ENCODE peak calls at places on chromosomes 4 and X, in ten cellular contexts. One of them, this sample, is unnamed.

GRCh38 chr4:79682801-79683217 is 274.8 kb upstream of the GK2 start:
- DNase-seq in pancreas: no peak
- DNase-seq in A549: no peak
- DNase-seq in cardiac muscle cell: no peak
- DNase-seq in CD8-positive, alpha-beta memory T cell: no peak
- DNase-seq in tibial nerve: no peak
- DNase-seq in psoas muscle: peak; percentile 25
- DNase-seq in heart left ventricle: no peak
- DNase-seq in mesenchymal stem cell: no peak
- DNase-seq in right lobe of liver: no peak
- DNase-seq in this sample: peak; percentile 3

GRCh38 chr4:170391066-170391754 is 301.5 kb upstream of the AADAT start:
- DNase-seq in pancreas: no peak
- DNase-seq in A549: no peak
- DNase-seq in cardiac muscle cell: no peak
- DNase-seq in CD8-positive, alpha-beta memory T cell: no peak
- DNase-seq in tibial nerve: no peak
- DNase-seq in psoas muscle: no peak
- DNase-seq in heart left ventricle: no peak
- DNase-seq in mesenchymal stem cell: peak; percentile 94
- DNase-seq in right lobe of liver: no peak
- DNase-seq in this sample: no peak

GRCh38 chr4:78661923-78662521 is 110.5 kb downstream of the ANXA3 start:
- DNase-seq in pancreas: no peak
- DNase-seq in A549: no peak
- DNase-seq in cardiac muscle cell: peak; percentile 81
- DNase-seq in CD8-positive, alpha-beta memory T cell: no peak
- DNase-seq in tibial nerve: no peak
- DNase-seq in psoas muscle: no peak
- DNase-seq in heart left ventricle: no peak
- DNase-seq in mesenchymal stem cell: peak; percentile 77
- DNase-seq in right lobe of liver: no peak
- DNase-seq in this sample: no peak

GRCh38 chr4:107801766-107802211 is 22.9 kb upstream of the SGMS2 start:
- DNase-seq in pancreas: no peak
- DNase-seq in A549: no peak
- DNase-seq in cardiac muscle cell: no peak
- DNase-seq in CD8-positive, alpha-beta memory T cell: no peak
- DNase-seq in tibial nerve: no peak
- DNase-seq in psoas muscle: no peak
- DNase-seq in heart left ventricle: no peak
- DNase-seq in mesenchymal stem cell: peak; percentile 47
- DNase-seq in right lobe of liver: no peak
- DNase-seq in this sample: no peak

GRCh38 chrX:149825424-149825823 is 43.7 kb downstream of the MAGEA9 start:
- DNase-seq in pancreas: no peak
- DNase-seq in A549: no peak
- DNase-seq in cardiac muscle cell: peak; percentile 19
- DNase-seq in CD8-positive, alpha-beta memory T cell: peak; percentile 30
- DNase-seq in tibial nerve: no peak
- DNase-seq in psoas muscle: no peak
- DNase-seq in heart left ventricle: no peak
- DNase-seq in mesenchymal stem cell: peak; percentile 4
- DNase-seq in right lobe of liver: no peak
- DNase-seq in this sample: no peak

GRCh38 chr4:131091896-131092295 is 1995.9 kb downstream of the C4orf33 start:
- DNase-seq in pancreas: no peak
- DNase-seq in A549: no peak
- DNase-seq in cardiac muscle cell: peak; percentile 51
- DNase-seq in CD8-positive, alpha-beta memory T cell: no peak
- DNase-seq in tibial nerve: no peak
- DNase-seq in psoas muscle: no peak
- DNase-seq in heart left ventricle: no peak
- DNase-seq in mesenchymal stem cell: peak; percentile 68
- DNase-seq in right lobe of liver: no peak
- DNase-seq in this sample: no peak

GRCh38 chr4:83285022-83285387 is 407 bp upstream of the COQ2 start:
- DNase-seq in pancreas: no peak
- DNase-seq in A549: peak; percentile 15
- DNase-seq in cardiac muscle cell: peak; percentile 73
- DNase-seq in CD8-positive, alpha-beta memory T cell: no peak
- DNase-seq in tibial nerve: peak; percentile 33
- DNase-seq in psoas muscle: no peak
- DNase-seq in heart left ventricle: peak; percentile 21
- DNase-seq in mesenchymal stem cell: peak; percentile 76
- DNase-seq in right lobe of liver: no peak
- DNase-seq in this sample: peak; percentile 37

GRCh38 chr4:8261851-8262535 is 7.6 kb upstream of the HTRA3 start:
- DNase-seq in pancreas: no peak
- DNase-seq in A549: no peak
- DNase-seq in cardiac muscle cell: peak; percentile 44
- DNase-seq in CD8-positive, alpha-beta memory T cell: no peak
- DNase-seq in tibial nerve: no peak
- DNase-seq in psoas muscle: no peak
- DNase-seq in heart left ventricle: no peak
- DNase-seq in mesenchymal stem cell: peak; percentile 90
- DNase-seq in right lobe of liver: no peak
- DNase-seq in this sample: peak; percentile 23

GRCh38 chrX:67781132-67781531 is 237.3 kb downstream of the AR start:
- DNase-seq in pancreas: no peak
- DNase-seq in A549: no peak
- DNase-seq in cardiac muscle cell: no peak
- DNase-seq in CD8-positive, alpha-beta memory T cell: no peak
- DNase-seq in tibial nerve: peak; percentile 3
- DNase-seq in psoas muscle: no peak
- DNase-seq in heart left ventricle: peak; percentile 18
- DNase-seq in mesenchymal stem cell: no peak
- DNase-seq in right lobe of liver: no peak
- DNase-seq in this sample: no peak

GRCh38 chrX:23952984-23953907 is 45.4 kb downstream of the CXorf58 start:
- DNase-seq in pancreas: no peak
- DNase-seq in A549: no peak
- DNase-seq in cardiac muscle cell: no peak
- DNase-seq in CD8-positive, alpha-beta memory T cell: peak; percentile 6
- DNase-seq in tibial nerve: peak; percentile 4
- DNase-seq in psoas muscle: no peak
- DNase-seq in heart left ventricle: no peak
- DNase-seq in mesenchymal stem cell: no peak
- DNase-seq in right lobe of liver: no peak
- DNase-seq in this sample: no peak

GRCh38 chr4:175419120-175419774 is 392.8 kb downstream of the GPM6A start:
- DNase-seq in pancreas: no peak
- DNase-seq in A549: peak; percentile 31
- DNase-seq in cardiac muscle cell: peak; percentile 89
- DNase-seq in CD8-positive, alpha-beta memory T cell: no peak
- DNase-seq in tibial nerve: no peak
- DNase-seq in psoas muscle: no peak
- DNase-seq in heart left ventricle: no peak
- DNase-seq in mesenchymal stem cell: peak; percentile 97
- DNase-seq in right lobe of liver: no peak
- DNase-seq in this sample: no peak

GRCh38 chrX:108316456-108316855 is 121.8 kb downstream of the COL4A6 start:
- DNase-seq in pancreas: no peak
- DNase-seq in A549: no peak
- DNase-seq in cardiac muscle cell: no peak
- DNase-seq in CD8-positive, alpha-beta memory T cell: no peak
- DNase-seq in tibial nerve: no peak
- DNase-seq in psoas muscle: no peak
- DNase-seq in heart left ventricle: no peak
- DNase-seq in mesenchymal stem cell: no peak
- DNase-seq in right lobe of liver: no peak
- DNase-seq in this sample: no peak

GRCh38 chr4:2135083-2135482 is 76.0 kb downstream of the NAT8L start:
- DNase-seq in pancreas: no peak
- DNase-seq in A549: no peak
- DNase-seq in cardiac muscle cell: peak; percentile 85
- DNase-seq in CD8-positive, alpha-beta memory T cell: no peak
- DNase-seq in tibial nerve: no peak
- DNase-seq in psoas muscle: no peak
- DNase-seq in heart left ventricle: no peak
- DNase-seq in mesenchymal stem cell: peak; percentile 23
- DNase-seq in right lobe of liver: no peak
- DNase-seq in this sample: no peak

GRCh38 chrX:76184276-76184675 is 11.4 kb downstream of the PBDC1 start:
- DNase-seq in pancreas: no peak
- DNase-seq in A549: no peak
- DNase-seq in cardiac muscle cell: peak; percentile 13
- DNase-seq in CD8-positive, alpha-beta memory T cell: no peak
- DNase-seq in tibial nerve: no peak
- DNase-seq in psoas muscle: no peak
- DNase-seq in heart left ventricle: no peak
- DNase-seq in mesenchymal stem cell: peak; percentile 4
- DNase-seq in right lobe of liver: no peak
- DNase-seq in this sample: no peak

DNA sequence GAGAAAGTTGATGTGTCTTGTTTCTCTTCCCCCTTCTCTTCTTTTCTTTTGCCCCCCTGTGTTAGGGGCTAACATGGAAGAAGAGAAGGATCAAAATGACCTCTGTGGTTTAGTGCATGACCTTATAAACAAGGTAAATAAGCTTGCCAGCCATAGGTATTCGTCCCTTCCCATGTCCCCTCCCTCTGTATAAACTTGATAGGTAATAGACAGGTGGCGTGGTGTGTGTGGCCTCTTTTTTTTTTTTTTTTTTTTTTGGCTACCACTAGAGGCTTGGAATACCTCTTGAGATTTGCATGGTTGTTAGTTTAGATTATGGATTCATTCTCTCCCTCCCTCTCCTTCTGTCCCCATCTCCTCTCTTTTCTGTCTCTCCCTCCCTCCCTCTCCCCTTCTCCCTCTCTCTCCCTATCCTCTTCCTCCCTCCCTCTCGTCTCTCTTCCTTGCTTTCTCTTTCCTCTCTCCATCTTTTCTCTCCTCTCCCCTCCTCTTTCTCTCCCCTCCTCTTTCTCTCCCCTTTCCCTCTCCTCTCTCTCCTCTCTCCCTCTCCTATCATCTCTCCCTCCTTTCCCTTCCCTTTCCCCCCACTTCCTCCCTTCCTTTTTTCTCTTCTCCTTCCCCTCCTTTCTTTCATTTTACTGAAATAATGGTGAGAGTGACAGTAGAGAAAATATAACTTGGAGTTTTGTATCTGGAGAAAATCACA is 134.4 kb downstream of the AFF1 start:
- DNase-seq in pancreas: no peak
- DNase-seq in A549: no peak
- DNase-seq in cardiac muscle cell: no peak
- DNase-seq in CD8-positive, alpha-beta memory T cell: no peak
- DNase-seq in tibial nerve: no peak
- DNase-seq in psoas muscle: no peak
- DNase-seq in heart left ventricle: no peak
- DNase-seq in mesenchymal stem cell: no peak
- DNase-seq in right lobe of liver: no peak
- DNase-seq in this sample: no peak
- H3K27ac ChIP-seq in pancreas: peak overlapping the region; percentile 33
- H3K27ac ChIP-seq in A549: no peak overlapping the region
- H3K27ac ChIP-seq in cardiac muscle cell: peak overlapping the region; percentile 65
- H3K27ac ChIP-seq in CD8-positive, alpha-beta memory T cell: no peak overlapping the region
- H3K27ac ChIP-seq in tibial nerve: no peak overlapping the region
- H3K27ac ChIP-seq in psoas muscle: peak overlapping the region; percentile 90
- H3K27ac ChIP-seq in heart left ventricle: peak overlapping the region; percentile 55
- H3K27ac ChIP-seq in mesenchymal stem cell: no peak overlapping the region
- H3K27ac ChIP-seq in right lobe of liver: no peak overlapping the region
- H3K27ac ChIP-seq in this sample: no peak overlapping the region

GRCh38 chr4:86033171-86033570 is 326.7 kb downstream of the MAPK10 start:
- DNase-seq in pancreas: no peak
- DNase-seq in A549: no peak
- DNase-seq in cardiac muscle cell: peak; percentile 94
- DNase-seq in CD8-positive, alpha-beta memory T cell: no peak
- DNase-seq in tibial nerve: peak; percentile 32
- DNase-seq in psoas muscle: peak; percentile 54
- DNase-seq in heart left ventricle: peak; percentile 40
- DNase-seq in mesenchymal stem cell: peak; percentile 81
- DNase-seq in right lobe of liver: no peak
- DNase-seq in this sample: no peak
- H3K27ac ChIP-seq in pancreas: peak overlapping the region; percentile 42
- H3K27ac ChIP-seq in A549: no peak overlapping the region
- H3K27ac ChIP-seq in cardiac muscle cell: peak overlapping the region; percentile 54
- H3K27ac ChIP-seq in CD8-positive, alpha-beta memory T cell: no peak overlapping the region
- H3K27ac ChIP-seq in tibial nerve: no peak overlapping the region
- H3K27ac ChIP-seq in psoas muscle: peak overlapping the region; percentile 68
- H3K27ac ChIP-seq in heart left ventricle: peak overlapping the region; percentile 62
- H3K27ac ChIP-seq in mesenchymal stem cell: peak overlapping the region; percentile 93
- H3K27ac ChIP-seq in right lobe of liver: no peak overlapping the region
- H3K27ac ChIP-seq in this sample: peak overlapping the region; percentile 13

GRCh38 chrX:110588164-110588563 is 207.5 kb downstream of the CHRDL1 start:
- DNase-seq in pancreas: no peak
- DNase-seq in A549: no peak
- DNase-seq in cardiac muscle cell: no peak
- DNase-seq in CD8-positive, alpha-beta memory T cell: no peak
- DNase-seq in tibial nerve: no peak
- DNase-seq in psoas muscle: no peak
- DNase-seq in heart left ventricle: no peak
- DNase-seq in mesenchymal stem cell: no peak
- DNase-seq in right lobe of liver: no peak
- DNase-seq in this sample: no peak

GRCh38 chrX:110588853-110589252 is 206.8 kb downstream of the CHRDL1 start:
- DNase-seq in pancreas: no peak
- DNase-seq in A549: no peak
- DNase-seq in cardiac muscle cell: no peak
- DNase-seq in CD8-positive, alpha-beta memory T cell: no peak
- DNase-seq in tibial nerve: no peak
- DNase-seq in psoas muscle: no peak
- DNase-seq in heart left ventricle: no peak
- DNase-seq in mesenchymal stem cell: no peak
- DNase-seq in right lobe of liver: no peak
- DNase-seq in this sample: no peak
- H3K27ac ChIP-seq in pancreas: no peak overlapping the region
- H3K27ac ChIP-seq in A549: no peak overlapping the region
- H3K27ac ChIP-seq in cardiac muscle cell: no peak overlapping the region
- H3K27ac ChIP-seq in CD8-positive, alpha-beta memory T cell: no peak overlapping the region
- H3K27ac ChIP-seq in tibial nerve: no peak overlapping the region
- H3K27ac ChIP-seq in psoas muscle: no peak overlapping the region
- H3K27ac ChIP-seq in heart left ventricle: no peak overlapping the region
- H3K27ac ChIP-seq in mesenchymal stem cell: no peak overlapping the region
- H3K27ac ChIP-seq in right lobe of liver: no peak overlapping the region
- H3K27ac ChIP-seq in this sample: no peak overlapping the region

GRCh38 chr4:182917182-182918043 is at the start of gene DCTD:
- DNase-seq in pancreas: peak; percentile 76
- DNase-seq in A549: no peak
- DNase-seq in cardiac muscle cell: peak; percentile 81
- DNase-seq in CD8-positive, alpha-beta memory T cell: peak; percentile 68
- DNase-seq in tibial nerve: peak; percentile 63
- DNase-seq in psoas muscle: peak; percentile 84
- DNase-seq in heart left ventricle: peak; percentile 86
- DNase-seq in mesenchymal stem cell: peak; percentile 73
- DNase-seq in right lobe of liver: peak; percentile 85
- DNase-seq in this sample: peak; percentile 63
- H3K27ac ChIP-seq in pancreas: peak within 1 kb of the TSS; percentile 98
- H3K27ac ChIP-seq in A549: peak within 1 kb of the TSS; percentile 93
- H3K27ac ChIP-seq in cardiac muscle cell: peak within 1 kb of the TSS; percentile 80
- H3K27ac ChIP-seq in CD8-positive, alpha-beta memory T cell: peak within 1 kb of the TSS; percentile 95
- H3K27ac ChIP-seq in tibial nerve: peak within 1 kb of the TSS; percentile 82
- H3K27ac ChIP-seq in psoas muscle: peak within 1 kb of the TSS; percentile 97
- H3K27ac ChIP-seq in heart left ventricle: peak within 1 kb of the TSS; percentile 97
- H3K27ac ChIP-seq in mesenchymal stem cell: peak within 1 kb of the TSS; percentile 80
- H3K27ac ChIP-seq in right lobe of liver: peak within 1 kb of the TSS; percentile 98
- H3K27ac ChIP-seq in this sample: peak within 1 kb of the TSS; percentile 79